ENCODE peak calls at places on chromosome 12, in seven cellular contexts. One of them, this sample, is unnamed.

GRCh38 chr12:118958520-118958919 is 22.8 kb upstream of the SRRM4 start:
- DNase-seq in H9: peak
- DNase-seq in trophoblast cell: no peak
- DNase-seq in IMR-90: no peak
- DNase-seq in mesendoderm: no peak
- DNase-seq in mesenchymal stem cell: no peak
- DNase-seq in neuronal stem cell: no peak
- DNase-seq in this sample: no peak

GRCh38 chr12:1806301-1807106 is 13.9 kb upstream of the LRTM2 start:
- DNase-seq in IMR-90: no peak
- DNase-seq in neuronal stem cell: no peak
- DNase-seq in mesendoderm: no peak
- DNase-seq in mesenchymal stem cell: no peak
- DNase-seq in H9: no peak
- DNase-seq in trophoblast cell: no peak
- DNase-seq in this sample: no peak

GRCh38 chr12:78964521-78964920 is 99.9 kb downstream of the SYT1 start:
- DNase-seq in neuronal stem cell: no peak
- DNase-seq in IMR-90: no peak
- DNase-seq in mesenchymal stem cell: peak
- DNase-seq in mesendoderm: no peak
- DNase-seq in trophoblast cell: no peak
- DNase-seq in H9: no peak
- DNase-seq in this sample: no peak

GRCh38 chr12:88142610-88142991 is 494 bp downstream of the TMTC3 start:
- DNase-seq in trophoblast cell: peak
- DNase-seq in mesendoderm: peak
- DNase-seq in H9: peak
- DNase-seq in mesenchymal stem cell: no peak
- DNase-seq in neuronal stem cell: no peak
- DNase-seq in IMR-90: no peak
- DNase-seq in this sample: no peak

GRCh38 chr12:123096159-123096558 is 54.7 kb downstream of the PITPNM2 start:
- DNase-seq in mesenchymal stem cell: no peak
- DNase-seq in neuronal stem cell: no peak
- DNase-seq in mesendoderm: no peak
- DNase-seq in IMR-90: no peak
- DNase-seq in H9: no peak
- DNase-seq in trophoblast cell: no peak
- DNase-seq in this sample: no peak

GRCh38 chr12:66011731-66012130 is 118.8 kb downstream of the LLPH start:
- DNase-seq in H9: no peak
- DNase-seq in neuronal stem cell: no peak
- DNase-seq in mesendoderm: no peak
- DNase-seq in mesenchymal stem cell: no peak
- DNase-seq in trophoblast cell: no peak
- DNase-seq in IMR-90: peak
- DNase-seq in this sample: no peak

GRCh38 chr12:15979096-15980091 is 68.3 kb downstream of the DERA start:
- DNase-seq in neuronal stem cell: no peak
- DNase-seq in IMR-90: peak
- DNase-seq in H9: peak
- DNase-seq in trophoblast cell: peak
- DNase-seq in mesendoderm: peak
- DNase-seq in mesenchymal stem cell: peak
- DNase-seq in this sample: no peak

GRCh38 chr12:59972941-59973340 is 377.1 kb downstream of the SLC16A7 start:
- DNase-seq in H9: no peak
- DNase-seq in mesenchymal stem cell: peak
- DNase-seq in IMR-90: peak
- DNase-seq in trophoblast cell: no peak
- DNase-seq in mesendoderm: peak
- DNase-seq in neuronal stem cell: no peak
- DNase-seq in this sample: no peak

GRCh38 chr12:87642245-87642644 is 387.0 kb downstream of the C12orf50 start:
- DNase-seq in neuronal stem cell: no peak
- DNase-seq in trophoblast cell: no peak
- DNase-seq in mesenchymal stem cell: no peak
- DNase-seq in mesendoderm: peak
- DNase-seq in IMR-90: no peak
- DNase-seq in H9: no peak
- DNase-seq in this sample: no peak

GRCh38 chr12:121795029-121795977 is 1.8 kb upstream of the RHOF start:
- DNase-seq in trophoblast cell: peak
- DNase-seq in mesendoderm: peak
- DNase-seq in H9: peak
- DNase-seq in neuronal stem cell: peak
- DNase-seq in mesenchymal stem cell: peak
- DNase-seq in IMR-90: peak
- DNase-seq in this sample: peak

GRCh38 chr12:38384816-38385491 is 68.4 kb downstream of the ALG10B start:
- DNase-seq in mesenchymal stem cell: no peak
- DNase-seq in trophoblast cell: peak
- DNase-seq in H9: peak
- DNase-seq in IMR-90: no peak
- DNase-seq in mesendoderm: peak
- DNase-seq in neuronal stem cell: no peak
- DNase-seq in this sample: peak

GRCh38 chr12:113214938-113215400 is 6.3 kb upstream of the TPCN1 start:
- DNase-seq in neuronal stem cell: no peak
- DNase-seq in mesenchymal stem cell: peak
- DNase-seq in mesendoderm: peak
- DNase-seq in IMR-90: peak
- DNase-seq in trophoblast cell: peak
- DNase-seq in H9: no peak
- DNase-seq in this sample: no peak

GRCh38 chr12:55446334-55446733 is 2.5 kb downstream of the OR6C2 start:
- DNase-seq in IMR-90: no peak
- DNase-seq in H9: no peak
- DNase-seq in neuronal stem cell: no peak
- DNase-seq in mesendoderm: peak
- DNase-seq in mesenchymal stem cell: no peak
- DNase-seq in trophoblast cell: no peak
- DNase-seq in this sample: no peak

GRCh38 chr12:89384050-89384749 is 31.9 kb upstream of the DUSP6 start:
- DNase-seq in mesenchymal stem cell: peak
- DNase-seq in trophoblast cell: peak
- DNase-seq in H9: peak
- DNase-seq in neuronal stem cell: no peak
- DNase-seq in IMR-90: peak
- DNase-seq in mesendoderm: peak
- DNase-seq in this sample: peak

GRCh38 chr12:123011701-123012100 is 31.2 kb downstream of the ARL6IP4 start:
- DNase-seq in mesendoderm: no peak
- DNase-seq in H9: no peak
- DNase-seq in trophoblast cell: peak
- DNase-seq in neuronal stem cell: no peak
- DNase-seq in mesenchymal stem cell: peak
- DNase-seq in IMR-90: no peak
- DNase-seq in this sample: no peak

GRCh38 chr12:49548822-49549648 is 10.2 kb downstream of the KCNH3 start:
- DNase-seq in H9: peak
- DNase-seq in IMR-90: no peak
- DNase-seq in trophoblast cell: peak
- DNase-seq in mesenchymal stem cell: peak
- DNase-seq in neuronal stem cell: peak
- DNase-seq in mesendoderm: peak
- DNase-seq in this sample: peak

GRCh38 chr12:56695327-56696101 is 7.4 kb upstream of the PTGES3 start:
- DNase-seq in mesenchymal stem cell: peak
- DNase-seq in neuronal stem cell: no peak
- DNase-seq in IMR-90: peak
- DNase-seq in trophoblast cell: no peak
- DNase-seq in mesendoderm: no peak
- DNase-seq in H9: no peak
- DNase-seq in this sample: no peak

GRCh38 chr12:65537978-65538377 is 259.5 kb downstream of the MSRB3 start:
- DNase-seq in trophoblast cell: no peak
- DNase-seq in H9: no peak
- DNase-seq in mesenchymal stem cell: no peak
- DNase-seq in neuronal stem cell: no peak
- DNase-seq in mesendoderm: no peak
- DNase-seq in IMR-90: no peak
- DNase-seq in this sample: no peak

GRCh38 chr12:54230555-54230954 is 41.8 kb upstream of the SMUG1 start:
- DNase-seq in H9: no peak
- DNase-seq in mesenchymal stem cell: no peak
- DNase-seq in trophoblast cell: no peak
- DNase-seq in neuronal stem cell: no peak
- DNase-seq in mesendoderm: no peak
- DNase-seq in IMR-90: no peak
- DNase-seq in this sample: no peak

GRCh38 chr12:54229624-54230212 is 40.9 kb upstream of the SMUG1 start:
- DNase-seq in H9: no peak
- DNase-seq in mesenchymal stem cell: peak
- DNase-seq in mesendoderm: peak
- DNase-seq in IMR-90: peak
- DNase-seq in trophoblast cell: peak
- DNase-seq in neuronal stem cell: no peak
- DNase-seq in this sample: no peak

GRCh38 chr12:54228471-54228870 is 39.7 kb upstream of the SMUG1 start:
- DNase-seq in mesenchymal stem cell: no peak
- DNase-seq in trophoblast cell: no peak
- DNase-seq in mesendoderm: no peak
- DNase-seq in H9: no peak
- DNase-seq in IMR-90: no peak
- DNase-seq in neuronal stem cell: no peak
- DNase-seq in this sample: no peak

GRCh38 chr12:54225666-54226065 is 36.9 kb upstream of the SMUG1 start:
- DNase-seq in trophoblast cell: no peak
- DNase-seq in mesendoderm: no peak
- DNase-seq in mesenchymal stem cell: no peak
- DNase-seq in neuronal stem cell: no peak
- DNase-seq in H9: no peak
- DNase-seq in IMR-90: no peak
- DNase-seq in this sample: no peak

DNA sequence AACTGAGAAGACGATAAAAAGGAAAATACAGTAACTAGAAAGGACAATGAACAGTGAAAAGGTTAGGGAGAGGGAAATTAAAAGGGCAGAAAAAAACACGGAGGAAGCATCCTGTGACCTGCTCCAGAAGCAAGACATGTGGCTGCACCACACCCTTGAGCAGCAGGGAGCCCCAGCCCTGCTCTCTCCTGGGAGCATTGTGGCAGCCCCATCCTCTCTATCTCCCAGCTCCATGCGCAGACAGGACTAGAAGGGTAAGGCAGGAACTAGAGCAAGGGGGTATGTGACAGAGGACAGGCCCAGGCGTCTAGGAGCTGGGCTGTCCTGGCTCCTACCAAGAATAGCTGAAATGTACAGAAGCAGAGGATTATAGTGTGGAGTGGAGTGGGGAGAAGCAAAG is 38.6 kb upstream of the SMUG1 start:
- DNase-seq in IMR-90: no peak
- DNase-seq in neuronal stem cell: no peak
- DNase-seq in trophoblast cell: no peak
- DNase-seq in mesenchymal stem cell: no peak
- DNase-seq in H9: no peak
- DNase-seq in mesendoderm: no peak
- DNase-seq in this sample: no peak
- H3K23ac ChIP-seq in IMR-90: no peak
- H3K23ac ChIP-seq in neuronal stem cell: no peak
- H3K23ac ChIP-seq in trophoblast cell: no peak
- H3K23ac ChIP-seq in mesenchymal stem cell: no peak
- H3K23ac ChIP-seq in H9: no peak
- H3K23ac ChIP-seq in mesendoderm: no peak
- H3K23ac ChIP-seq in this sample: no peak

GRCh38 chr12:132689227-132689626 is 1.8 kb downstream of the PXMP2 start:
- DNase-seq in trophoblast cell: peak
- DNase-seq in mesenchymal stem cell: no peak
- DNase-seq in H9: no peak
- DNase-seq in mesendoderm: no peak
- DNase-seq in IMR-90: no peak
- DNase-seq in neuronal stem cell: no peak
- DNase-seq in this sample: no peak
- H3K23ac ChIP-seq in trophoblast cell: no peak
- H3K23ac ChIP-seq in mesenchymal stem cell: no peak
- H3K23ac ChIP-seq in H9: no peak
- H3K23ac ChIP-seq in mesendoderm: no peak
- H3K23ac ChIP-seq in IMR-90: peak
- H3K23ac ChIP-seq in neuronal stem cell: no peak
- H3K23ac ChIP-seq in this sample: no peak

DNA sequence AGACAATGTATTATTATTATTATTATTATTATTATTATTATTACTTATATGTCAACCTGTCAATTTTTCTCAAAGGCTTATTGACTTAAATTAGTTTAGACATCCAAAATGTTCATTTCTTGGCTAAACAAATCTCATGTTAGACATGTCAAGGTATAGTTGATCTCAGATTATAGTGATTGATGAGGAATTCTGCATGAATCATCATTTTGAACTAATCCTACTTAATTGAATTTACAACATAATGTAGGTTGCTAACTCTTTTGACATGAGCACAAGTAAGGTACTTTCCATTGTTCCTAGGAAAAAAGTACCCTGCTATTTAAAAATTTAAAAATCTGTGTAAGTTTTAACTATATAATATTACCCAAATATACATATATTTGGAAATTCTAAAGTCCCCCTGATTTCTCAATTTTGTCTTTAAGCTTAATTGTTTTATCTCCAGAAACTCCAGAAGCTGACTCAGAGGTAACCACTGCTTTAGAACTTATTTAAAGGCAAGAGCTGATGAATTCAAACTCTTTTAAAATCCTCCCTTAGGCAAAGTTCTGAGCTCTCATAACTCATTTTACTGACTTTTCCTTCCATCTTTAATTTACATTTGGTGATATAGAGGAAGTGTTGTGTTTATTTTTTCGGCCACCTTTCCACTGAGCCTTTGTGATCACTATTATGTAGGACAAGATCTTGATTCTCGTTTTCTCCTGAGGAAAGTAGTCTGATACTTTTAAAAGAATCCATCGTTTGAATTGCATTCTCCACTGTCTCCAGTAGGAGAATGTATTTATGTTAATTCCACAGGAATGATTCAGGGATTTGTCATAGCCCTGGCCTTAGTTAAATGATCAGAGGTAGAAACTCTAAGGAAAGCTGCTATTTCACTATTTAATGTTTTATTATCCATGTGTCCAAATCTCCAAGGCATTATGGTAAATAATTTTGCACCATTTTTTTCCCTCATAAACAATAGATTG is 1304.5 kb downstream of the AACS start:
- DNase-seq in trophoblast cell: peak
- DNase-seq in H9: no peak
- DNase-seq in mesendoderm: peak
- DNase-seq in neuronal stem cell: no peak
- DNase-seq in IMR-90: no peak
- DNase-seq in mesenchymal stem cell: no peak
- DNase-seq in this sample: no peak
- H3K23ac ChIP-seq in trophoblast cell: no peak
- H3K23ac ChIP-seq in H9: no peak
- H3K23ac ChIP-seq in mesendoderm: no peak
- H3K23ac ChIP-seq in neuronal stem cell: no peak
- H3K23ac ChIP-seq in IMR-90: no peak
- H3K23ac ChIP-seq in mesenchymal stem cell: no peak
- H3K23ac ChIP-seq in this sample: no peak

DNA sequence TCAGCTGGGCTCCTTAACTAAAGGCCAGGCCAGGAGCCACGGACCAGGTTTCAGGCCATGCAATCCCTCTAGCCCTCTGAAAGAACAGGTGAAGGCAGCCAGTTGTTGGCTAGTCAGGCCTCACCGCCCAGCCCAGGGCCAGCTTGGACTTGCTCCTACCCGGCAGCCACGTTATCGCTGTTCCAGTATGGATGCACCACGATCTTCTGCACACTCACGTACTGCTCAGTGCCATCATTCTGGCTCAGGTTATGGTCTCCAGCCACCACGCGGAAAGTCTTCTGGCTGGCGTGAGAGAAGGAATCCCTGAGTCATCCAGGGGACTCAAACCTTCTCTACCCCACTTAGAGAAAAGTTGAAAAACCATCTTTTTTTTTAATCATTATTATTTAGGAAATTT is 4.1 kb downstream of the CELA1 start:
- DNase-seq in neuronal stem cell: no peak
- DNase-seq in mesendoderm: no peak
- DNase-seq in H9: no peak
- DNase-seq in mesenchymal stem cell: no peak
- DNase-seq in IMR-90: no peak
- DNase-seq in trophoblast cell: peak
- DNase-seq in this sample: no peak
- H3K23ac ChIP-seq in neuronal stem cell: no peak
- H3K23ac ChIP-seq in mesendoderm: no peak
- H3K23ac ChIP-seq in H9: no peak
- H3K23ac ChIP-seq in mesenchymal stem cell: no peak
- H3K23ac ChIP-seq in IMR-90: no peak
- H3K23ac ChIP-seq in trophoblast cell: no peak
- H3K23ac ChIP-seq in this sample: no peak